ENCODE peak calls at places on chromosomes 7 and 10, in five cellular contexts. E, N, I, J and Y are unnamed samples. For H3K4me1, the result is how much of the 10 kb centered on the place peaks cover.

GRCh38 chr10:71737356-71738172 is 18.0 kb upstream of the C10orf105 start:
- DNase-seq in N (no peak), I (no peak), J (no peak), E (no peak), Y (no peak)

GRCh38 chr10:124641282-124642075 is 102.7 kb downstream of the FAM53B start:
- DNase-seq in I (peak), E (peak), J (no peak), N (no peak), Y (peak)

GRCh38 chr7:81029523-81029922 is 110.7 kb upstream of the SEMA3C start:
- DNase-seq in I (no peak), J (no peak), E (no peak), N (no peak), Y (no peak)

GRCh38 chr10:86693721-86694369 is 25.5 kb downstream of the LDB3 start:
- DNase-seq in E (peak), I (peak), N (peak), J (no peak), Y (no peak)

GRCh38 chr10:76558996-76559888 is 1078.4 kb downstream of the KCNMA1 start:
- DNase-seq in I (no peak), J (no peak), E (no peak), N (no peak), Y (no peak)

GRCh38 chr10:5609952-5610616 is 56.3 kb downstream of the ASB13 start:
- DNase-seq in J (peak), N (peak), I (no peak), E (peak), Y (no peak)

GRCh38 chr7:98265841-98266271 is 13.8 kb upstream of the TECPR1 start:
- DNase-seq in J (no peak), I (no peak), N (no peak), E (no peak), Y (no peak)

GRCh38 chr10:15901889-15902288 is 41.6 kb upstream of the MINDY3 start:
- DNase-seq in J (no peak), N (no peak), I (no peak), E (no peak), Y (no peak)

GRCh38 chr10:77899080-77899477 is 27.5 kb downstream of the DLG5 start:
- DNase-seq in J (no peak), E (no peak), I (peak), N (peak), Y (no peak)

GRCh38 chr10:70676511-70676910 is 4.2 kb downstream of the ADAMTS14 start:
- DNase-seq in I (no peak), N (no peak), J (no peak), E (no peak), Y (no peak)

GRCh38 chr7:110521357-110521756 is 569.6 kb upstream of the LRRN3 start:
- DNase-seq in N (no peak), E (no peak), I (peak), J (no peak), Y (no peak)

GRCh38 chr10:59091239-59091638 is 85.2 kb upstream of the PHYHIPL start:
- DNase-seq in J (no peak), N (no peak), E (no peak), I (no peak), Y (no peak)

GRCh38 chr7:79046061-79046460 is 407.4 kb downstream of the MAGI2 start:
- DNase-seq in I (no peak), N (no peak), J (no peak), E (no peak), Y (no peak)

GRCh38 chr10:102120987-102121738 is 995 bp upstream of the LDB1 start:
- DNase-seq in N (no peak), J (peak), E (no peak), I (peak), Y (peak)

GRCh38 chr10:11823989-11824346 is 812 bp downstream of the PROSER2 start:
- DNase-seq in E (no peak), J (no peak), N (no peak), I (no peak), Y (no peak)

GRCh38 chr10:110834622-110835219 is 37.0 kb upstream of the PDCD4 start:
- DNase-seq in E (no peak), J (peak), N (no peak), I (no peak), Y (no peak)

GRCh38 chr7:32881074-32881982 is 10.2 kb downstream of the KBTBD2 start:
- DNase-seq in I (no peak), J (no peak), N (peak), E (no peak), Y (no peak)

GRCh38 chr7:32879460-32879859 is 12.1 kb downstream of the KBTBD2 start:
- DNase-seq in J (peak), N (peak), I (no peak), E (peak), Y (no peak)
- H3K4me1 ChIP-seq in J (half or more), N (half or more), I (under half), E (under half), Y (half or more)

GRCh38 chr7:52726986-52727385 is 308.4 kb upstream of the POM121L12 start:
- DNase-seq in I (no peak), E (no peak), N (no peak), J (peak), Y (no peak)
- TF ChIP-seq CTCF in I (no peak), E (no peak), N (no peak), J (no peak), Y (no peak)

GRCh38 chr7:105001652-105002184 is 12.3 kb upstream of the KMT2E start:
- DNase-seq in I (no peak), J (no peak), E (no peak), N (no peak), Y (no peak)
- H3K4me3 ChIP-seq in I (no peak), J (no peak), E (no peak), N (no peak), Y (no peak)

GRCh38 chr7:55534916-55535636 is 37.2 kb downstream of the VOPP1 start:
- DNase-seq in N (no peak), J (no peak), E (no peak), I (no peak), Y (no peak)

GRCh38 chr7:55533050-55533728 is 39.1 kb downstream of the VOPP1 start:
- DNase-seq in I (no peak), J (no peak), E (no peak), N (no peak), Y (no peak)

GRCh38 chr7:55535637-55536016 is 36.7 kb downstream of the VOPP1 start:
- DNase-seq in J (no peak), N (no peak), E (no peak), I (no peak), Y (no peak)

GRCh38 chr7:55533729-55534080 is 38.6 kb downstream of the VOPP1 start:
- DNase-seq in J (no peak), N (no peak), I (no peak), E (no peak), Y (no peak)

DNA sequence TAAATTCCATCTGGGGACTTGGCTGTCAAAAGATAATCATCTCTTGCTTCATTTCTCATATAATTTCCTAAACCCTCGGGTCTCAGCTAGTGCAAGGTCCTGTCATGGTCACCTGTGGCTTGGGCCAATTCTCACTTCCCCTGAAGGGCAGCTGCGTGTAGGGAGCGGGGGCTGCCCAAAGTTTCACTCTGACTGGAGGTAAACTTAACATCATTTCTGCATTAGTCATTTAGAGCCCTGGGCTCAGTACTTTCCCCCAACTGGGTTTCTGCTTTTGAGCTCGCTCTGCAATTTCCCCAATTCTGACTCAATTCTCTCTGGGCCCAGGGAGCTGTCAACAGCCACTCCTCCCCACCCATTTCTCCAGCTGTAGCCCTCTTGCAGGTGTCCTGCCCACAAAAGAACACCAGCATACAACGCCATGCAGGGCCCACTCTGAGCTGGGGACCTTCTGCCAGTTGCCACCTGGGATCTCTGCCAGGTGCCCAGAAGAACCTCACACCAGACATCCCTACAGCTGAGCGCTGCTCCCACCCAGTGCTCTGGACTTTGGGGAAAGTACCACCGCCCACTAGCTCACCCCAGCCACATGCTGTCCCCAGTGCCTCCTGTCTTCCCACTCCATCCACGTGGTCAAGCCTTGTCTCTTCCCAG is 37.9 kb downstream of the VOPP1 start:
- DNase-seq in I (peak), N (no peak), J (no peak), E (no peak), Y (no peak)
- H3K4me1 ChIP-seq in I (under half), N (under half), J (under half), E (under half), Y (half or more)

DNA sequence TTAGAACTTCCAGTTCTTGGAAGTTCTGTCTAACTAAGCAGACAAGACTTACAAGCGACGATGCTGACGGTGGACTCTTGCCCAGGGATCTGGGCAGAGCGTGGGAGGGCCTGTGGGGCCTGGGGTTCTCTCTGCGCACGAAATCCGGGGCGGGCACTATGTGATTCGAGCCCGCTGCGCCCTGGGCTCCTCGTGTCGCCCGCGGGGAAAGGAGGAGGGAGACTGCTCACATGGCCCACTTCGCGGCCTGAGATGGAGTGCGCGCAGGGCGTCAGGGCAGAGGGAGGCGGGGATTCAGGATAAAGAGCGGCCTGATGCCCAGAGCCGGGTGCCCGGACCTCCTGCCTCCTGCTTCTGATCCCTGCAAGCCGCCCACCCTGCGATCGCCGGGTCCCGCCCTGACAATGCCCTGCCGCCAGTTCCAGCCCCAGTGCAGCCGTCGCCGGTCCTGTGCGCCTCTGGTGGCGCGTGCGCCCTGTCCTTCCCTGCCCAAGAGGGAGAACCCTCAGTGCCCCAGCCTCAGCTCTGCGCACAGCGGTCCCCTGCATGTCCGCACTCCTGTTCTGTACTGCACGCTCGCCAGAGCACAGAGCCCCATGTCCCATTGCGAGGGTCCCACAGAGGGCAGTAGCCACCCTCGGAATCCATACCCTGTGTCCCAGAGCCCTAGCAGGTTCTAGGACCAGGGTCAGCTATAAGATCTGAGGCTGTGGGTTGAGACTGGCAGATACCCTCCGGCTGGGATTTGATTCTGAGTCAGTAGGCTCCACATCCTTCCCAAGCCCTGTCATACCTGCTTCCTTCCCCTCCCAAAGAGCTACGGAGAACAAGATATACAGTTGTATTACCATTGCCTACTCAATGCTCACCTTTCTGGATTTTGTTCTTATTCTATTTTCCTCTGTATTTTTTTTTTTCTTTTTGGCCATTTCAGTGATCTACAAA is 99.4 kb upstream of the TMEM106B start:
- DNase-seq in J (peak), I (peak), E (no peak), N (no peak), Y (no peak)
- TF ChIP-seq CTCF in J (no peak), I (no peak), E (no peak), N (no peak), Y (no peak)

GRCh38 chr7:100077205-100077604 is 4.3 kb downstream of the ZNF3 start:
- DNase-seq in J (no peak), I (no peak), E (no peak), N (no peak), Y (no peak)

GRCh38 chr7:100082978-100083377 is 1.5 kb upstream of the ZNF3 start:
- DNase-seq in I (no peak), N (no peak), E (no peak), J (no peak), Y (no peak)

GRCh38 chr7:100079024-100079560 is 2.4 kb downstream of the ZNF3 start:
- DNase-seq in I (no peak), J (no peak), N (no peak), E (no peak), Y (no peak)

GRCh38 chr7:100081535-100082102 is at the start of gene ZNF3:
- DNase-seq in I (peak), J (peak), E (peak), N (peak), Y (peak)

GRCh38 chr7:100080895-100081534 is 508 bp downstream of the ZNF3 start:
- DNase-seq in N (no peak), E (no peak), J (peak), I (no peak), Y (no peak)
- H3K4me3 ChIP-seq in N (peak), E (peak), J (peak), I (peak), Y (peak)

DNA sequence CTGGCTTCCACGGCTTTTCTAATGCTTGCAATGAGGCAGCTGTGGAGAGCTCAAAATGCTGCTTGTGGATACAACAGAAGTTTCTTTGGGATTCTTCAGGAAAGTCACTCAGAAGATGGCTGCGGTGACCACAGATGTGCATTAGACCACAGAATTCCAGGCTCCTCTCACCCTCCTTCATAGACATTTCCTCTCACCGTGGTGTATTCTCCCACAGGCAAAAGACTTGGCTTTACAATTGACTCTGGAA is 77.1 kb downstream of the CDCA7L start:
- DNase-seq in E (no peak), I (no peak), J (no peak), N (no peak), Y (no peak)
- H3K4me1 ChIP-seq in E (under half), I (under half), J (under half), N (under half), Y (under half)

GRCh38 chr10:119209736-119210355 is 2.5 kb downstream of the GRK5 start:
- DNase-seq in N (no peak), E (no peak), J (no peak), I (no peak), Y (no peak)
- TF ChIP-seq CTCF in N (no peak), E (no peak), J (no peak), I (peak), Y (no peak)

GRCh38 chr10:132336064-132336746 is 4.2 kb downstream of the LRRC27 start:
- DNase-seq in N (no peak), J (peak), I (no peak), E (no peak), Y (no peak)
- H3K4me3 ChIP-seq in N (no peak), J (no peak), I (no peak), E (no peak), Y (peak)